ENCODE peak calls at places on chromosomes 5 and 9, in six cellular contexts. M is H9, H is neuronal stem cell, G is H1, Y is IMR-90, A is trophoblast cell. X is an unnamed sample. For H3K4me1, the result is how much of the 10 kb centered on the place peaks cover.

GRCh38 chr9:113012492-113012891 is 500 bp upstream of the ZNF883 start:
- DNase-seq in M (no peak), H (no peak), G (no peak), Y (no peak), A (no peak), X (no peak)

GRCh38 chr5:132813599-132814440 is 718 bp downstream of the SOWAHA start:
- DNase-seq in M (peak), H (no peak), G (peak), Y (no peak), A (peak), X (peak)

GRCh38 chr5:132591140-132591539 is 34.4 kb downstream of the RAD50 start:
- DNase-seq in M (no peak), H (no peak), G (no peak), Y (peak), A (no peak), X (peak)

GRCh38 chr9:98867434-98868168 is 60.1 kb downstream of the GALNT12 start:
- DNase-seq in M (no peak), H (no peak), G (no peak), Y (peak), A (no peak), X (peak)

GRCh38 chr5:116486588-116486987 is 88.0 kb downstream of the SEMA6A start:
- DNase-seq in M (no peak), H (no peak), G (no peak), Y (no peak), A (no peak), X (no peak)

GRCh38 chr5:134437340-134438267 is 25.9 kb upstream of the CDKN2AIPNL start:
- DNase-seq in M (no peak), H (no peak), G (no peak), Y (peak), A (peak), X (no peak)

GRCh38 chr9:17906204-17906840 is 327.5 kb downstream of the SH3GL2 start:
- DNase-seq in M (peak), H (peak), G (peak), Y (no peak), A (no peak), X (no peak)

GRCh38 chr9:115615821-115616665 is 498.1 kb upstream of the TNC start:
- DNase-seq in M (no peak), H (no peak), G (no peak), Y (peak), A (peak), X (peak)

GRCh38 chr9:122201641-122202040 is 27.1 kb downstream of the LHX6 start:
- DNase-seq in M (no peak), H (no peak), G (no peak), Y (peak), A (no peak), X (no peak)

GRCh38 chr9:89701221-89701798 is 96.5 kb downstream of the GADD45G start:
- DNase-seq in M (no peak), H (no peak), G (no peak), Y (no peak), A (peak), X (no peak)

GRCh38 chr5:108748354-108749129 is 845 bp downstream of the FER start:
- DNase-seq in M (peak), H (peak), G (peak), Y (peak), A (peak), X (peak)

GRCh38 chr5:31193591-31194457 is at the start of gene CDH6:
- DNase-seq in M (peak), H (peak), G (peak), Y (peak), A (no peak), X (peak)

GRCh38 chr9:37971107-37971459 is 67.2 kb upstream of the SLC25A51 start:
- DNase-seq in M (no peak), H (no peak), G (no peak), Y (peak), A (no peak), X (no peak)

GRCh38 chr9:116342071-116342470 is 188.5 kb downstream of the PAPPA start:
- DNase-seq in M (no peak), H (no peak), G (no peak), Y (no peak), A (no peak), X (no peak)

GRCh38 chr9:128688501-128689292 is at the start of gene SET:
- DNase-seq in M (peak), H (peak), G (peak), Y (peak), A (peak), X (peak)

GRCh38 chr5:129021744-129022143 is 56.5 kb downstream of the SLC27A6 start:
- DNase-seq in M (no peak), H (no peak), G (no peak), Y (no peak), A (no peak), X (no peak)

DNA sequence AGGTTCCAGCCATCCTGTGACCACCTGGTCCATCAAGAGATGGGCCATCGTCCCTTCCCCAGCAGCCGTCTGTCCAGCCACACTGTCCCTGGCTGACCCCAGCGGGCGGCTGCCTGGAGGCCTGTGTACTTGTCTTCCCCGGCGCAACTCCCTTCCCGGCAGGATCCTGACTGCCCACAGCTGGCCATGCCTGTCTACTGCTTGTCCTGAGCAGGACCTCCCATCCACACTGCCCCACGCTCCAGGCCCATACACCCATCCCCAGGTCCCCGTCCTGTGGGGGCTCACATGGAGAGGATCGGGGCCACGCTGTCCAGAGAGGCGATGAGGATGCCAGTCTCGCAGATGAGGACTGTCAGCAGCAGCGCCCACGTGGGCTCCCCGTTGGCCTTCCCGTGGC is 35.5 kb downstream of the SLC12A7 start:
- DNase-seq in M (no peak), H (no peak), G (no peak), Y (no peak), A (no peak), X (no peak)
- H3K14ac ChIP-seq in M (no peak), H (peak), G (no peak), Y (no peak), A (no peak), X (peak)

GRCh38 chr9:83978992-83979811 is 813 bp downstream of the HNRNPK start:
- DNase-seq in M (peak), H (peak), G (peak), Y (peak), A (peak), X (peak)
- H2BK5ac ChIP-seq in M (peak), H (peak), G (peak), Y (peak), A (peak), X (peak)

GRCh38 chr5:139306197-139306596 is 12.7 kb downstream of the MATR3 start:
- DNase-seq in M (no peak), H (no peak), G (no peak), Y (no peak), A (no peak), X (no peak)

GRCh38 chr5:139298242-139298641 is 4.7 kb downstream of the MATR3 start:
- DNase-seq in M (no peak), H (no peak), G (no peak), Y (no peak), A (peak), X (no peak)

GRCh38 chr5:139299477-139299876 is 5.9 kb downstream of the MATR3 start:
- DNase-seq in M (no peak), H (no peak), G (no peak), Y (no peak), A (no peak), X (no peak)

GRCh38 chr5:139304391-139305324 is 11.1 kb downstream of the MATR3 start:
- DNase-seq in M (no peak), H (no peak), G (no peak), Y (no peak), A (no peak), X (no peak)

DNA sequence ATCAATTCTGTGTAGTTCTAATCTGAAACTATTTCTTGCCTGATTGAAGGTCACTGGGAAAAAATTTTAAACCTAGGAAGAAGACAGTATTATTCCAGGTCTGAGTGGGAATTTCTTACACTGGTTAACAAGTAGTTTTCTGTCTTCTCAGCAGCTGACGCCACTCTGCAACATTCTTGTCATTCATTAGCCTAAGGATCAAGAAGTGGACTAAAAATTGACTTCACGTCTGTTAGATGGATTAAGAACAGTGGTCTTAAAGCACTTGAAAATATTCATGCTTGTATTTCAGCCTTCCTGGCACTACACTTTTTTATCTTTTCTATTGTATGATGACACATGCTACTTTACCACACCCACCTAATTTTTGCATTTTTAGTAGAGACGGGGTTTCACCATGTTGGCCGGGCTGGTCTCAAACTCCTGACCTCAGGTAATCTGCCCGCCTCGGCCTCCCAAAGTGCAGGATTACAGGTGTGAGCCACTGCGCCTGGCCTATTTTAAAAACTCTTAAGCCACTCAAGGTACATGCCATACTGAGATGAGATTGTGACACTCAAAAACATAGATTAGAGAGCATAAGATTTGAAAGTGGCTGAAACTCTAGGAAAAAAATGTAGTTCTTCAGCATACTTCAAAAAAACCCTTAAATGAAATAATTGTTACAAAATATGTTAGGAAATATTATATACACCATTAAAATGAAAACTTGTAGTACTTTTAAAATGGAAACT is 8.4 kb downstream of the MATR3 start:
- DNase-seq in M (no peak), H (no peak), G (no peak), Y (no peak), A (peak), X (no peak)
- H3K4me1 ChIP-seq in M (under half), H (under half), G (under half), Y (under half), A (under half), X (under half)

GRCh38 chr5:616342-617039 is 4.4 kb downstream of the CEP72 start:
- DNase-seq in M (no peak), H (no peak), G (no peak), Y (no peak), A (no peak), X (peak)
- H3K14ac ChIP-seq in M (no peak), H (no peak), G (no peak), Y (no peak), A (no peak), X (peak)

GRCh38 chr5:124973613-124974130 is 227.2 kb upstream of the ZNF608 start:
- DNase-seq in M (no peak), H (no peak), G (no peak), Y (no peak), A (peak), X (no peak)

GRCh38 chr5:124976086-124976485 is 229.6 kb upstream of the ZNF608 start:
- DNase-seq in M (no peak), H (no peak), G (no peak), Y (no peak), A (no peak), X (no peak)

DNA sequence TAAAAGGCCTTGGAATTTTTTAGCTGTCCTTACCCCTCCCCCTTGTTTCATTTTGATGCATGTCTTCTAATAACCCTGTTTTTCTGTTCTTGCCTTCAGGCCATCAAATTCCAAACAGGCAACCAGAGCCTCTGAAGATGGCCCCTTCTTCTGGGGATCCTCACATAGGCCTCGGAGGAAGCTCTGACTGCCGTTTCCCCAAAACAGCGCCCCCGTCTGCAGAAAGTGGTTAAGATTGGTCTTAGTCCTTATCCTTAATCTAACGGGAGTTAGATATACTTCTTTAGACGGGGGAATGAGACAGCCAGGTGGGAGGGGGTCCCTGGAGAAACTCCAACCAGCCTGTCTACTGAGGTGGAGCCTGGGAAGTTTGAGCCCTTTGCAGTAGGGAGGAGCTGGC is 226.3 kb upstream of the ZNF608 start:
- DNase-seq in M (peak), H (no peak), G (peak), Y (no peak), A (no peak), X (no peak)
- H2BK5ac ChIP-seq in M (no peak), H (no peak), G (no peak), Y (no peak), A (no peak), X (no peak)

GRCh38 chr5:107422494-107422893 is 248.2 kb downstream of the EFNA5 start:
- DNase-seq in M (peak), H (no peak), G (no peak), Y (no peak), A (no peak), X (no peak)

GRCh38 chr5:107428303-107428761 is 242.4 kb downstream of the EFNA5 start:
- DNase-seq in M (no peak), H (no peak), G (no peak), Y (no peak), A (no peak), X (no peak)

GRCh38 chr5:107424461-107424860 is 246.3 kb downstream of the EFNA5 start:
- DNase-seq in M (no peak), H (no peak), G (no peak), Y (no peak), A (peak), X (peak)

GRCh38 chr5:107426209-107426608 is 244.5 kb downstream of the EFNA5 start:
- DNase-seq in M (no peak), H (no peak), G (no peak), Y (no peak), A (peak), X (no peak)

GRCh38 chr5:107425541-107426031 is 245.2 kb downstream of the EFNA5 start:
- DNase-seq in M (no peak), H (no peak), G (no peak), Y (peak), A (peak), X (peak)
- H3K4me1 ChIP-seq in M (under half), H (under half), G (under half), Y (under half), A (under half), X (under half)

DNA sequence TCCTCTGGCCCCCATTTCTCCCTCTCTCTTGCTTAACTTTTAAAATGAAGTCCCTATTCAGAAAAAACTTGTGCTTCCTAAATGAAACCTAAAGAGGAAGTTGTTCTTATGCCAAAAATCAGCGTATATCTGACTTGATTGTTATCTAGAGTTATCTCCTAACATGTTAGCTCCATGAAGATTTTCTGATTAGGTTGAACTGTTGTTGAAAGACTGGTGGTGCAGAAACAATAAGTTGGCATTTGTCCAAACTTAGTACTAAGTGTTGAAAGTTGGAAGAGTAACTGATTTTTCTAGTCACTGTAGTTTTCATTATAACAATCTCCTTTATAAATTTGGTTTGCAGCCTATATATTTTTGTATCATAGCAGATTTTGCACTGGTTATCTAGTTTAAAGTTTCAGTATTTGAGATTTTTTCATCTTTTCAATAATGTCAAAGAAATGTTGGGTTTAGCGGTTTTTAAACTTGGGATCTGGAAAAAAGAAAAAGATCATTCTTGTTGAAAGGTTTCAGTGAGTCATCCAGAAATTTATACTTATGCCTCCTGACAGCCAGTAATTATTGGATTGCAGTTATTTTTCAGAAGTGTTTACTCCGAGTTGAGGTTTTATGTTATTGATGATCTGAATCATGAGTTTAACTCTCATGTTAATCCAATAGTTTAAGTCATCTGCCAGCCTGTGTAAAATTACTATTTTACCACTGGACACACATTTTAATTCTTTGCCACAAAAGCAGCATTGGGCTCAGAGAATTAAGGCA is 60.6 kb downstream of the PAM start:
- DNase-seq in M (no peak), H (no peak), G (no peak), Y (no peak), A (no peak), X (no peak)
- H3K14ac ChIP-seq in M (no peak), H (no peak), G (no peak), Y (no peak), A (no peak), X (no peak)

DNA sequence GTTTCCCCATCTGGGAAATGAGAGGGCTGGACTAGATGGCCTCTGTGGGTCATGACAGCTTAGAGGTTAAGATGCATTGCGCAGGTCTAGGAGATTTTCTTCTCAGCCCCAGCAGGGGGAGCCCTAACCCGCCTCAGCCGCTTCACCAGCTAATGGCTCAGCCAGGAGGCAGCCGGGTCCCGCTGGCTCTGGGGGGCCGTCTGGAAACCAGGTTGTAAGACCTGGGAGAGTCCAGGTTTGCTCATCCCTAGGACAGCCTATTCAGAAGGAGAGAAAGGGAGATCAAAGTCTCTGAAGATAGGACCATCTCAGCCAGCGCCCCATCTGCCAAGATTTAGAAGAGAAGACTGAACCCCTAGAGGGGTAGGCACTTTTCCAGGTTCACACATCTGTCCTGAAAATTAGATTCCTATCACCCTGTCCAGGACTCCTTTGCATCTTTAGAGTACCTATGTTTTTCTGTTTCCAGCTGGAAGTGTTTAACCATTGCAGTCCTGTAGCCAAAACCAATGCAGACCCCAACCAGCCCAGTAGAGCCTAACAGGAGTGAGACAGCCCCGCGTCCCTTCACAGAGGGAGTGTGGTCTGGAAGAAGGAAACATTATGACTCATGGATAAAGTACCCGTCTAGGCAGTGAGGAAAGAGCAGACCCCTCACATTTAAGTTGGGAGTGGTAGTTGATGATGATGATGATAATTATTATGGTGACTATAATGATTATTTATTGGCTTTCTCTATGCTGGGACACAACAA is 27.5 kb downstream of the SPARC start:
- DNase-seq in M (peak), H (peak), G (peak), Y (peak), A (peak), X (peak)
- H2BK5ac ChIP-seq in M (no peak), H (no peak), G (no peak), Y (peak), A (no peak), X (no peak)

GRCh38 chr9:85740821-85741111 is 988 bp downstream of the AGTPBP1 start:
- DNase-seq in M (no peak), H (no peak), G (no peak), Y (peak), A (no peak), X (no peak)
- H3K4me1 ChIP-seq in M (under half), H (under half), G (under half), Y (under half), A (under half), X (under half)

GRCh38 chr9:96033896-96034295 is 158.4 kb downstream of the ERCC6L2 start:
- DNase-seq in M (no peak), H (no peak), G (no peak), Y (no peak), A (no peak), X (no peak)
- H3K14ac ChIP-seq in M (no peak), H (no peak), G (no peak), Y (no peak), A (no peak), X (no peak)

X was measured in mesenchymal stem cell.